ENCODE peak calls at places on chromosomes 5 and 9, in six cellular contexts. One of them, this sample, is unnamed. For H3K9me3, the result is how much of the 10 kb centered on the place peaks cover.

GRCh38 chr9:13131396-13131795 is 148.1 kb downstream of the MPDZ start:
- DNase-seq in fibroblast of lung: no peak
- DNase-seq in suprapubic skin: no peak
- DNase-seq in PC-9: no peak
- DNase-seq in IMR-90: no peak
- DNase-seq in body of pancreas: no peak
- DNase-seq in this sample: no peak

GRCh38 chr9:20356392-20357206 is 265.7 kb downstream of the MLLT3 start:
- DNase-seq in fibroblast of lung: peak
- DNase-seq in suprapubic skin: no peak
- DNase-seq in PC-9: peak
- DNase-seq in IMR-90: peak
- DNase-seq in body of pancreas: peak
- DNase-seq in this sample: peak

GRCh38 chr5:106876665-106877194 is 794.0 kb downstream of the EFNA5 start:
- DNase-seq in fibroblast of lung: no peak
- DNase-seq in suprapubic skin: no peak
- DNase-seq in PC-9: no peak
- DNase-seq in IMR-90: no peak
- DNase-seq in body of pancreas: peak
- DNase-seq in this sample: no peak

GRCh38 chr5:88827997-88828396 is 55.0 kb downstream of the MEF2C start:
- DNase-seq in fibroblast of lung: no peak
- DNase-seq in suprapubic skin: no peak
- DNase-seq in PC-9: no peak
- DNase-seq in IMR-90: peak
- DNase-seq in body of pancreas: no peak
- DNase-seq in this sample: no peak

GRCh38 chr5:77140350-77140749 is 53.3 kb upstream of the ZBED3 start:
- DNase-seq in fibroblast of lung: no peak
- DNase-seq in suprapubic skin: no peak
- DNase-seq in PC-9: no peak
- DNase-seq in IMR-90: no peak
- DNase-seq in body of pancreas: no peak
- DNase-seq in this sample: no peak

GRCh38 chr5:54785729-54786548 is 199.5 kb downstream of the ESM1 start:
- DNase-seq in fibroblast of lung: peak
- DNase-seq in suprapubic skin: no peak
- DNase-seq in PC-9: no peak
- DNase-seq in IMR-90: peak
- DNase-seq in body of pancreas: peak
- DNase-seq in this sample: no peak

GRCh38 chr5:133569347-133569746 is 43.0 kb downstream of the FSTL4 start:
- DNase-seq in fibroblast of lung: peak
- DNase-seq in suprapubic skin: no peak
- DNase-seq in PC-9: no peak
- DNase-seq in IMR-90: peak
- DNase-seq in body of pancreas: no peak
- DNase-seq in this sample: no peak

GRCh38 chr5:122480146-122480545 is 168.1 kb downstream of the SNCAIP start:
- DNase-seq in fibroblast of lung: no peak
- DNase-seq in suprapubic skin: no peak
- DNase-seq in PC-9: peak
- DNase-seq in IMR-90: no peak
- DNase-seq in body of pancreas: no peak
- DNase-seq in this sample: no peak

GRCh38 chr9:131018621-131019020 is 9.6 kb downstream of the LAMC3 start:
- DNase-seq in fibroblast of lung: no peak
- DNase-seq in suprapubic skin: no peak
- DNase-seq in PC-9: peak
- DNase-seq in IMR-90: no peak
- DNase-seq in body of pancreas: no peak
- DNase-seq in this sample: no peak

GRCh38 chr5:67516959-67517358 is 320.4 kb upstream of the CD180 start:
- DNase-seq in fibroblast of lung: peak
- DNase-seq in suprapubic skin: no peak
- DNase-seq in PC-9: no peak
- DNase-seq in IMR-90: no peak
- DNase-seq in body of pancreas: no peak
- DNase-seq in this sample: no peak

GRCh38 chr9:92385953-92386352 is 18.4 kb downstream of the OGN start:
- DNase-seq in fibroblast of lung: no peak
- DNase-seq in suprapubic skin: no peak
- DNase-seq in PC-9: peak
- DNase-seq in IMR-90: peak
- DNase-seq in body of pancreas: no peak
- DNase-seq in this sample: no peak

GRCh38 chr5:90111354-90112070 is 298.0 kb downstream of the CETN3 start:
- DNase-seq in fibroblast of lung: peak
- DNase-seq in suprapubic skin: no peak
- DNase-seq in PC-9: no peak
- DNase-seq in IMR-90: no peak
- DNase-seq in body of pancreas: no peak
- DNase-seq in this sample: no peak

GRCh38 chr9:15142903-15143534 is 164.0 kb downstream of the TTC39B start:
- DNase-seq in fibroblast of lung: peak
- DNase-seq in suprapubic skin: no peak
- DNase-seq in PC-9: peak
- DNase-seq in IMR-90: peak
- DNase-seq in body of pancreas: no peak
- DNase-seq in this sample: peak

GRCh38 chr5:84642795-84643194 is 258.1 kb upstream of the EDIL3 start:
- DNase-seq in fibroblast of lung: peak
- DNase-seq in suprapubic skin: no peak
- DNase-seq in PC-9: no peak
- DNase-seq in IMR-90: peak
- DNase-seq in body of pancreas: no peak
- DNase-seq in this sample: peak

GRCh38 chr9:72326643-72327042 is 38.4 kb downstream of the ZFAND5 start:
- DNase-seq in fibroblast of lung: peak
- DNase-seq in suprapubic skin: no peak
- DNase-seq in PC-9: no peak
- DNase-seq in IMR-90: no peak
- DNase-seq in body of pancreas: no peak
- DNase-seq in this sample: no peak

GRCh38 chr9:101409079-101409477 is 10.4 kb downstream of the ZNF189 start:
- DNase-seq in fibroblast of lung: peak
- DNase-seq in suprapubic skin: no peak
- DNase-seq in PC-9: no peak
- DNase-seq in IMR-90: peak
- DNase-seq in body of pancreas: no peak
- DNase-seq in this sample: no peak
- H3K9me3 ChIP-seq in fibroblast of lung: under half
- H3K9me3 ChIP-seq in suprapubic skin: half or more
- H3K9me3 ChIP-seq in PC-9: half or more
- H3K9me3 ChIP-seq in IMR-90: half or more
- H3K9me3 ChIP-seq in body of pancreas: half or more
- H3K9me3 ChIP-seq in this sample: under half

GRCh38 chr9:100425758-100426157 is 1.2 kb upstream of the MSANTD3 start:
- DNase-seq in fibroblast of lung: no peak
- DNase-seq in suprapubic skin: no peak
- DNase-seq in PC-9: no peak
- DNase-seq in IMR-90: no peak
- DNase-seq in body of pancreas: no peak
- DNase-seq in this sample: no peak
- H3K4me3 ChIP-seq in fibroblast of lung: no peak
- H3K4me3 ChIP-seq in suprapubic skin: no peak
- H3K4me3 ChIP-seq in PC-9: peak
- H3K4me3 ChIP-seq in IMR-90: no peak
- H3K4me3 ChIP-seq in body of pancreas: no peak
- H3K4me3 ChIP-seq in this sample: no peak

GRCh38 chr9:126514037-126514821 is 99.5 kb upstream of the LMX1B start:
- DNase-seq in fibroblast of lung: peak
- DNase-seq in suprapubic skin: no peak
- DNase-seq in PC-9: no peak
- DNase-seq in IMR-90: peak
- DNase-seq in body of pancreas: peak
- DNase-seq in this sample: no peak
- TF ChIP-seq CTCF in fibroblast of lung: no peak
- TF ChIP-seq CTCF in suprapubic skin: peak
- TF ChIP-seq CTCF in PC-9: no peak
- TF ChIP-seq CTCF in IMR-90: peak
- TF ChIP-seq CTCF in body of pancreas: peak
- TF ChIP-seq CTCF in this sample: peak

DNA sequence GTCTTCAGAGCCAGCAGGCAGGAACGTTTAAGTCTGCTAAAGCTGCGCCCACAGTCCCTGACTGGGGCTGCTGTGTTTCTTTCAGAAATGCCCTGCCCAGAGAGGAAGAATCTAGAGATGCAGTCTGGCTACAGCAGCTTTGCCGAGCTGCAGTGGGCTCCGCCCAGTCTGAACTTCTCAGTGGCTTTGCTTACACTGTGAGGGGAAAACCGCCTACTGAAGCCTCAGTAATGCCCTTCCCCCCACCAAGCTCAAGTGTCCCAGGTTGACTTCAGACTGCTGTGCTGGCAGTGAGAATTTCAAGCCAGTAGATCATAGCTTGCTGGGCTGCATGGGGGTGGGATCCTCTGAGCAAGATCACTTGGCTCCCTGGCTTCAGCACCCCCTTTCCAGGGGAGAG is 78.4 kb downstream of the SREK1 start:
- DNase-seq in fibroblast of lung: no peak
- DNase-seq in suprapubic skin: no peak
- DNase-seq in PC-9: no peak
- DNase-seq in IMR-90: no peak
- DNase-seq in body of pancreas: no peak
- DNase-seq in this sample: no peak
- H3K9me3 ChIP-seq in fibroblast of lung: under half
- H3K9me3 ChIP-seq in suprapubic skin: under half
- H3K9me3 ChIP-seq in PC-9: under half
- H3K9me3 ChIP-seq in IMR-90: under half
- H3K9me3 ChIP-seq in body of pancreas: under half
- H3K9me3 ChIP-seq in this sample: under half

This sample was measured in AG04450.